ENCODE peak calls at places on chromosomes 4 and X, in four cellular contexts. V is adrenal gland, I is A549, P is suprapubic skin. L is an unnamed sample.

GRCh38 chr4:6474053-6474568 is 1.7 kb upstream of the PPP2R2C start:
- DNase-seq in I (peak), P (peak), V (no peak), L (peak)

GRCh38 chr4:52989865-52990264 is 127.7 kb downstream of the RASL11B start:
- DNase-seq in P (no peak), V (no peak), I (no peak), L (no peak)

GRCh38 chr4:17111959-17112659 is 213.7 kb upstream of the LDB2 start:
- DNase-seq in P (no peak), I (no peak), V (peak), L (peak)

GRCh38 chr4:77833158-77833724 is 14.1 kb upstream of the CNOT6L start:
- DNase-seq in P (no peak), V (no peak), I (no peak), L (no peak)

GRCh38 chr4:40915318-40916217 is 165.8 kb downstream of the NSUN7 start:
- DNase-seq in P (no peak), V (no peak), I (no peak), L (no peak)

GRCh38 chrX:47446971-47447370 is 36.1 kb downstream of the ZNF41 start:
- DNase-seq in V (no peak), I (no peak), P (no peak), L (no peak)

GRCh38 chrX:75038925-75039324 is 113.7 kb upstream of the NEXMIF start:
- DNase-seq in V (no peak), P (no peak), I (no peak), L (no peak)

GRCh38 chrX:703466-704210 is 73.0 kb downstream of the SHOX start:
- DNase-seq in P (no peak), V (no peak), I (no peak), L (no peak)

GRCh38 chr4:55636622-55636999 is 513 bp upstream of the NMU start:
- DNase-seq in V (no peak), P (no peak), I (no peak), L (no peak)

GRCh38 chr4:60944070-60944469 is 256.1 kb upstream of the ADGRL3 start:
- DNase-seq in I (no peak), P (no peak), V (no peak), L (no peak)

GRCh38 chr4:43816107-43816506 is 632.5 kb downstream of the KCTD8 start:
- DNase-seq in I (no peak), V (no peak), P (no peak), L (no peak)

GRCh38 chr4:4922441-4922840 is 63.0 kb downstream of the MSX1 start:
- DNase-seq in P (no peak), I (no peak), V (no peak), L (no peak)

GRCh38 chr4:161869511-161869910 is 294.3 kb downstream of the FSTL5 start:
- DNase-seq in I (no peak), V (no peak), P (no peak), L (no peak)

GRCh38 chrX:16491461-16491860 is 158.5 kb upstream of the S100G start:
- DNase-seq in P (no peak), V (no peak), I (no peak), L (no peak)

GRCh38 chr4:70600305-70600704 is 8.2 kb downstream of the AMBN start:
- DNase-seq in I (no peak), V (no peak), P (no peak), L (no peak)

GRCh38 chr4:156870861-156871260 is 100.7 kb downstream of the PDGFC start:
- DNase-seq in P (no peak), I (no peak), V (no peak), L (no peak)

GRCh38 chrX:135086197-135086854 is 34.0 kb downstream of the ETDB start:
- DNase-seq in I (peak), P (no peak), V (peak), L (peak)

GRCh38 chr4:87007345-87008181 is 72.8 kb downstream of the AFF1 start:
- DNase-seq in I (no peak), V (peak), P (peak), L (no peak)

GRCh38 chr4:98150092-98150761 is 7.0 kb upstream of the STPG2 start:
- DNase-seq in V (no peak), P (no peak), I (no peak), L (no peak)

GRCh38 chr4:188037003-188037713 is 41.6 kb downstream of the ZFP42 start:
- DNase-seq in V (peak), I (no peak), P (no peak), L (no peak)

GRCh38 chr4:164095313-164096110 is 601.0 kb downstream of the TMA16 start:
- DNase-seq in P (no peak), I (no peak), V (no peak), L (no peak)

GRCh38 chr4:14646831-14647230 is 355.4 kb upstream of the CPEB2 start:
- DNase-seq in I (no peak), P (no peak), V (no peak), L (no peak)

GRCh38 chrX:115322375-115322774 is 32.9 kb downstream of the LUZP4 start:
- DNase-seq in I (no peak), P (no peak), V (no peak), L (no peak)

GRCh38 chr4:125306112-125306511 is 8.6 kb upstream of the FAT4 start:
- DNase-seq in P (no peak), V (no peak), I (no peak), L (no peak)

GRCh38 chr4:156193800-156194199 is 240.1 kb upstream of the CTSO start:
- DNase-seq in I (no peak), V (no peak), P (no peak), L (no peak)

GRCh38 chrX:110044531-110045249 is 41.8 kb downstream of the TMEM164 start:
- DNase-seq in V (no peak), P (no peak), I (no peak), L (no peak)

GRCh38 chr4:121484633-121485032 is 103.8 kb upstream of the QRFPR start:
- DNase-seq in V (peak), P (no peak), I (peak), L (peak)

DNA sequence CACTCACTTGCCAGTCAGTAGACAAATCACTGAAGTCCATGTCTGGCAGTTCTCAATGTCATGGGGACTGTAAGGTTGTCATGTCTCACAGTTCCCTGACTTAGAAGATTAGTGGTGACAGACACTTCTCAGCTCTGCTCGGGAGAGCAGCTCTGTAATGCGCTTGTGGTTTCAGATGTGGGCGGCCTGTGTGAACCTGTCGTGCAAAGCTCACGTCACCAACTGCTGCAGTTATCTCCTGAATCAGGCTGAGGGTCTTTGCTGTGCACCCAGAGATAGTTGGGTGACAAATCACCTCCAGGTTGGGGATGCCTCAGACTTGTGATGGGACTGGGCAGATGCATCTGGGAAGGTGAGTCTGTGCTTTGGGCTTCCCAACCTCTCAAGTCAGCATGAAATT is at the start of gene IL9R:
- DNase-seq in I (no peak), V (no peak), P (no peak), L (no peak)
- TF ChIP-seq POLR2A in I (no peak), V (no peak), P (no peak), L (no peak)

GRCh38 chr4:1411436-1412375 is 5.5 kb upstream of the NKX1-1 start:
- DNase-seq in V (no peak), P (no peak), I (no peak), L (no peak)

GRCh38 chr4:1409079-1409805 is 3.0 kb upstream of the NKX1-1 start:
- DNase-seq in P (no peak), I (no peak), V (no peak), L (no peak)

GRCh38 chr4:1412376-1413220 is 6.4 kb upstream of the NKX1-1 start:
- DNase-seq in V (no peak), I (no peak), P (no peak), L (no peak)

GRCh38 chr4:1409806-1410425 is 3.7 kb upstream of the NKX1-1 start:
- DNase-seq in V (no peak), I (no peak), P (no peak), L (no peak)

GRCh38 chr4:1410491-1411325 is 4.5 kb upstream of the NKX1-1 start:
- DNase-seq in P (no peak), V (peak), I (no peak), L (no peak)
- TF ChIP-seq POLR2A in P (no peak), V (no peak), I (no peak), L (no peak)

GRCh38 chrX:53093748-53094583 is at the start of gene KANTR:
- DNase-seq in P (peak), V (peak), I (peak), L (peak)
- TF ChIP-seq POLR2A in P (no peak), V (peak), I (peak), L (peak)

GRCh38 chr4:48341776-48342558 is 638 bp downstream of the SLAIN2 start:
- DNase-seq in V (peak), I (no peak), P (peak), L (no peak)
- TF ChIP-seq POLR2A in V (no peak), I (peak), P (no peak), L (peak)

L was measured in H54.